ENCODE peak calls at places on chromosomes 13 and 19, in nine cellular contexts. One of them, this sample, is unnamed.
A peak's percentile ranks its signal among the peaks of the same experiment; 100 is the strongest.

GRCh38 chr19:41708481-41708880 is at the start of gene CEACAM5:
- DNase-seq in glutamatergic neuron: no peak
- DNase-seq in A549: no peak
- DNase-seq in RWPE1: no peak
- DNase-seq in left ventricle myocardium inferior: no peak
- DNase-seq in fibroblast of lung: no peak
- DNase-seq in sigmoid colon: no peak
- DNase-seq in mucosa of descending colon: peak; percentile 76
- DNase-seq in GM10248: no peak
- DNase-seq in this sample: no peak

GRCh38 chr19:34963531-34964406 is at the start of gene ZNF792:
- DNase-seq in A549: peak; percentile 59
- DNase-seq in GM10248: peak; percentile 84
- DNase-seq in sigmoid colon: peak; percentile 78
- DNase-seq in glutamatergic neuron: peak; percentile 83
- DNase-seq in left ventricle myocardium inferior: peak; percentile 69
- DNase-seq in RWPE1: peak; percentile 45
- DNase-seq in fibroblast of lung: peak; percentile 51
- DNase-seq in mucosa of descending colon: peak; percentile 79
- DNase-seq in this sample: peak; percentile 92

GRCh38 chr13:63463782-63464610 is 2048.3 kb upstream of the PCDH20 start:
- DNase-seq in left ventricle myocardium inferior: no peak
- DNase-seq in fibroblast of lung: no peak
- DNase-seq in A549: no peak
- DNase-seq in mucosa of descending colon: no peak
- DNase-seq in sigmoid colon: no peak
- DNase-seq in GM10248: peak; percentile 18
- DNase-seq in RWPE1: no peak
- DNase-seq in glutamatergic neuron: no peak
- DNase-seq in this sample: no peak

GRCh38 chr13:47478985-47479384 is 522.1 kb downstream of the SUCLA2 start:
- DNase-seq in GM10248: no peak
- DNase-seq in RWPE1: no peak
- DNase-seq in left ventricle myocardium inferior: peak; percentile 26
- DNase-seq in fibroblast of lung: no peak
- DNase-seq in mucosa of descending colon: no peak
- DNase-seq in glutamatergic neuron: no peak
- DNase-seq in sigmoid colon: no peak
- DNase-seq in A549: no peak
- DNase-seq in this sample: no peak

GRCh38 chr19:58544591-58545285 is 874 bp downstream of the TRIM28 start:
- DNase-seq in fibroblast of lung: peak; percentile 32
- DNase-seq in mucosa of descending colon: no peak
- DNase-seq in left ventricle myocardium inferior: no peak
- DNase-seq in GM10248: peak; percentile 90
- DNase-seq in A549: peak; percentile 40
- DNase-seq in RWPE1: peak; percentile 77
- DNase-seq in sigmoid colon: peak; percentile 69
- DNase-seq in glutamatergic neuron: peak; percentile 81
- DNase-seq in this sample: peak; percentile 83

GRCh38 chr19:42357290-42357689 is 31.9 kb downstream of the MEGF8 start:
- DNase-seq in mucosa of descending colon: no peak
- DNase-seq in A549: no peak
- DNase-seq in left ventricle myocardium inferior: no peak
- DNase-seq in fibroblast of lung: no peak
- DNase-seq in RWPE1: no peak
- DNase-seq in sigmoid colon: no peak
- DNase-seq in GM10248: no peak
- DNase-seq in glutamatergic neuron: no peak
- DNase-seq in this sample: no peak

GRCh38 chr13:112852808-112853207 is 116.2 kb upstream of the MCF2L start:
- DNase-seq in RWPE1: no peak
- DNase-seq in fibroblast of lung: no peak
- DNase-seq in sigmoid colon: peak; percentile 26
- DNase-seq in left ventricle myocardium inferior: no peak
- DNase-seq in GM10248: no peak
- DNase-seq in mucosa of descending colon: no peak
- DNase-seq in glutamatergic neuron: no peak
- DNase-seq in A549: no peak
- DNase-seq in this sample: no peak

GRCh38 chr19:12244370-12244769 is 50.3 kb downstream of the ZNF44 start:
- DNase-seq in RWPE1: no peak
- DNase-seq in GM10248: no peak
- DNase-seq in glutamatergic neuron: no peak
- DNase-seq in left ventricle myocardium inferior: no peak
- DNase-seq in sigmoid colon: no peak
- DNase-seq in mucosa of descending colon: no peak
- DNase-seq in fibroblast of lung: no peak
- DNase-seq in A549: no peak
- DNase-seq in this sample: no peak

GRCh38 chr13:68810660-68811059 is 1297.0 kb upstream of the ATXN8OS start:
- DNase-seq in GM10248: no peak
- DNase-seq in glutamatergic neuron: no peak
- DNase-seq in A549: peak; percentile 2
- DNase-seq in fibroblast of lung: no peak
- DNase-seq in sigmoid colon: no peak
- DNase-seq in mucosa of descending colon: no peak
- DNase-seq in RWPE1: no peak
- DNase-seq in left ventricle myocardium inferior: no peak
- DNase-seq in this sample: no peak

GRCh38 chr13:49627831-49628652 is at the start of gene ARL11:
- DNase-seq in sigmoid colon: peak; percentile 76
- DNase-seq in mucosa of descending colon: peak; percentile 79
- DNase-seq in A549: no peak
- DNase-seq in fibroblast of lung: no peak
- DNase-seq in glutamatergic neuron: peak; percentile 62
- DNase-seq in left ventricle myocardium inferior: peak; percentile 64
- DNase-seq in GM10248: peak; percentile 90
- DNase-seq in RWPE1: peak; percentile 8
- DNase-seq in this sample: no peak

GRCh38 chr19:55452381-55453325 is 8.8 kb downstream of the ISOC2 start:
- DNase-seq in GM10248: no peak
- DNase-seq in left ventricle myocardium inferior: peak; percentile 66
- DNase-seq in mucosa of descending colon: peak; percentile 71
- DNase-seq in glutamatergic neuron: peak; percentile 86
- DNase-seq in fibroblast of lung: peak; percentile 73
- DNase-seq in A549: peak; percentile 80
- DNase-seq in RWPE1: peak; percentile 73
- DNase-seq in sigmoid colon: peak; percentile 88
- DNase-seq in this sample: no peak

GRCh38 chr19:13172335-13173128 is 22.3 kb downstream of the IER2 start:
- DNase-seq in GM10248: peak; percentile 26
- DNase-seq in mucosa of descending colon: peak; percentile 84
- DNase-seq in sigmoid colon: peak; percentile 89
- DNase-seq in glutamatergic neuron: no peak
- DNase-seq in A549: peak; percentile 91
- DNase-seq in left ventricle myocardium inferior: peak; percentile 77
- DNase-seq in RWPE1: peak; percentile 82
- DNase-seq in fibroblast of lung: peak; percentile 87
- DNase-seq in this sample: no peak

GRCh38 chr13:44404261-44405139 is 30.9 kb downstream of the SERP2 start:
- DNase-seq in RWPE1: no peak
- DNase-seq in A549: no peak
- DNase-seq in GM10248: no peak
- DNase-seq in fibroblast of lung: no peak
- DNase-seq in sigmoid colon: peak; percentile 29
- DNase-seq in glutamatergic neuron: no peak
- DNase-seq in mucosa of descending colon: peak; percentile 59
- DNase-seq in left ventricle myocardium inferior: no peak
- DNase-seq in this sample: no peak

GRCh38 chr13:107867701-107868661 is 347.4 kb downstream of the LIG4 start:
- DNase-seq in left ventricle myocardium inferior: no peak
- DNase-seq in mucosa of descending colon: no peak
- DNase-seq in RWPE1: no peak
- DNase-seq in glutamatergic neuron: peak; percentile 86
- DNase-seq in A549: peak; percentile 15
- DNase-seq in fibroblast of lung: peak; percentile 52
- DNase-seq in sigmoid colon: no peak
- DNase-seq in GM10248: no peak
- DNase-seq in this sample: peak; percentile 87

GRCh38 chr19:8361921-8362793 is 1.8 kb upstream of the ANGPTL4 start:
- DNase-seq in RWPE1: peak; percentile 94
- DNase-seq in A549: peak; percentile 97
- DNase-seq in glutamatergic neuron: no peak
- DNase-seq in GM10248: no peak
- DNase-seq in fibroblast of lung: peak; percentile 96
- DNase-seq in sigmoid colon: peak; percentile 99
- DNase-seq in left ventricle myocardium inferior: peak; percentile 93
- DNase-seq in mucosa of descending colon: peak; percentile 89
- DNase-seq in this sample: no peak

GRCh38 chr13:34748078-34748477 is 194.0 kb upstream of the NBEA start:
- DNase-seq in mucosa of descending colon: no peak
- DNase-seq in left ventricle myocardium inferior: peak; percentile 21
- DNase-seq in fibroblast of lung: peak; percentile 92
- DNase-seq in RWPE1: no peak
- DNase-seq in A549: no peak
- DNase-seq in GM10248: no peak
- DNase-seq in glutamatergic neuron: no peak
- DNase-seq in sigmoid colon: no peak
- DNase-seq in this sample: no peak

GRCh38 chr13:55566779-55567178 is 1573.9 kb upstream of the PRR20A start:
- DNase-seq in left ventricle myocardium inferior: no peak
- DNase-seq in glutamatergic neuron: no peak
- DNase-seq in GM10248: no peak
- DNase-seq in fibroblast of lung: no peak
- DNase-seq in sigmoid colon: no peak
- DNase-seq in mucosa of descending colon: no peak
- DNase-seq in RWPE1: no peak
- DNase-seq in A549: no peak
- DNase-seq in this sample: no peak

GRCh38 chr19:49976496-49976895 is 15.5 kb upstream of the SIGLEC11 start:
- DNase-seq in mucosa of descending colon: peak; percentile 7
- DNase-seq in left ventricle myocardium inferior: no peak
- DNase-seq in fibroblast of lung: no peak
- DNase-seq in sigmoid colon: no peak
- DNase-seq in RWPE1: no peak
- DNase-seq in glutamatergic neuron: no peak
- DNase-seq in A549: no peak
- DNase-seq in GM10248: no peak
- DNase-seq in this sample: no peak

GRCh38 chr13:35475131-35475959 is 1.1 kb downstream of the MAB21L1 start:
- DNase-seq in A549: no peak
- DNase-seq in mucosa of descending colon: peak; percentile 32
- DNase-seq in sigmoid colon: peak; percentile 61
- DNase-seq in left ventricle myocardium inferior: no peak
- DNase-seq in RWPE1: no peak
- DNase-seq in glutamatergic neuron: peak; percentile 56
- DNase-seq in fibroblast of lung: peak; percentile 47
- DNase-seq in GM10248: no peak
- DNase-seq in this sample: peak; percentile 78

GRCh38 chr13:67075239-67075638 is 154.9 kb downstream of the PCDH9 start:
- DNase-seq in A549: peak; percentile 50
- DNase-seq in glutamatergic neuron: no peak
- DNase-seq in RWPE1: peak; percentile 1
- DNase-seq in fibroblast of lung: no peak
- DNase-seq in mucosa of descending colon: no peak
- DNase-seq in left ventricle myocardium inferior: no peak
- DNase-seq in sigmoid colon: no peak
- DNase-seq in GM10248: no peak
- DNase-seq in this sample: no peak

GRCh38 chr13:87999791-88000190 is 328.6 kb downstream of the SLITRK5 start:
- DNase-seq in glutamatergic neuron: no peak
- DNase-seq in GM10248: no peak
- DNase-seq in sigmoid colon: no peak
- DNase-seq in left ventricle myocardium inferior: no peak
- DNase-seq in mucosa of descending colon: no peak
- DNase-seq in A549: no peak
- DNase-seq in fibroblast of lung: no peak
- DNase-seq in RWPE1: no peak
- DNase-seq in this sample: no peak
- TF ChIP-seq CTCF in glutamatergic neuron: no peak
- TF ChIP-seq CTCF in GM10248: no peak
- TF ChIP-seq CTCF in sigmoid colon: no peak
- TF ChIP-seq CTCF in left ventricle myocardium inferior: no peak
- TF ChIP-seq CTCF in mucosa of descending colon: no peak
- TF ChIP-seq CTCF in A549: no peak
- TF ChIP-seq CTCF in fibroblast of lung: no peak
- TF ChIP-seq CTCF in RWPE1: no peak
- TF ChIP-seq CTCF in this sample: peak; percentile 58

GRCh38 chr19:23440791-23441190 is 45.5 kb upstream of the ZNF91 start:
- DNase-seq in GM10248: no peak
- DNase-seq in glutamatergic neuron: peak; percentile 29
- DNase-seq in mucosa of descending colon: no peak
- DNase-seq in sigmoid colon: no peak
- DNase-seq in left ventricle myocardium inferior: no peak
- DNase-seq in A549: peak; percentile 36
- DNase-seq in RWPE1: no peak
- DNase-seq in fibroblast of lung: no peak
- DNase-seq in this sample: no peak
- TF ChIP-seq CTCF in GM10248: no peak
- TF ChIP-seq CTCF in glutamatergic neuron: peak; percentile 44
- TF ChIP-seq CTCF in mucosa of descending colon: no peak
- TF ChIP-seq CTCF in sigmoid colon: no peak
- TF ChIP-seq CTCF in left ventricle myocardium inferior: peak; percentile 48
- TF ChIP-seq CTCF in A549: no peak
- TF ChIP-seq CTCF in RWPE1: peak; percentile 32
- TF ChIP-seq CTCF in fibroblast of lung: peak; percentile 26
- TF ChIP-seq CTCF in this sample: peak; percentile 44

DNA sequence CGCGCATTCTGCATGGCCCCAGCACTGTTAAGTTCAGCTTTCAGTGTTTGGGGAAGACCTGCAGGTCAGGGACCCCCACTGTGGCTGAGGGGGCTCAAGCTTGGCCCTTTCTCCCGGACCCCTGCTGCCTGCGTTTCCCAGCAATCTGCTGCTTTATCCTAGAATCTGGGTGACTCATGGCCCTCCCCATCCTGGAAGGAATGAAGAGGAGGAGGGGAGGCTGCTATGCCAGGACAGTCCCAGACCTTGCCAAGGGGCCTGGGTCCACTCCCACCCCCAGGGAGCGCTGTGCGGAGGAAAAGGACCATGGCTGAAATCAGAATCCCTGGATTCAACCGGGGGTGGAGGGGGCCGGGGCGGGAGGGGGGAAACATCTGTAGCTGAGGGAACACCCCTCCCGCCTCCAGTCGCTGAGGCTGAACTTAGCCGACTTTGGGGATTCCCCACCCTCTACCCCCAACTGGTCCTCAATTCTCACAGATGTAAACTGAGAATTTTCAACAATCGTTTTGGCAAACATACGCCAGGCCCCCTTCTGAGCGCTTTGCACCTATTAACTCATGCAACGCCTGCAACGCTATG is 20.6 kb downstream of the ZNF114 start:
- DNase-seq in left ventricle myocardium inferior: no peak
- DNase-seq in fibroblast of lung: peak; percentile 78
- DNase-seq in A549: peak; percentile 35
- DNase-seq in sigmoid colon: no peak
- DNase-seq in glutamatergic neuron: peak; percentile 32
- DNase-seq in mucosa of descending colon: no peak
- DNase-seq in RWPE1: peak; percentile 55
- DNase-seq in GM10248: no peak
- DNase-seq in this sample: no peak
- TF ChIP-seq CTCF in left ventricle myocardium inferior: no peak
- TF ChIP-seq CTCF in fibroblast of lung: peak; percentile 26
- TF ChIP-seq CTCF in A549: no peak
- TF ChIP-seq CTCF in sigmoid colon: no peak
- TF ChIP-seq CTCF in glutamatergic neuron: no peak
- TF ChIP-seq CTCF in mucosa of descending colon: no peak
- TF ChIP-seq CTCF in RWPE1: no peak
- TF ChIP-seq CTCF in GM10248: no peak
- TF ChIP-seq CTCF in this sample: peak; percentile 38

GRCh38 chr19:2199215-2199614 is 35.5 kb downstream of the DOT1L start:
- DNase-seq in mucosa of descending colon: no peak
- DNase-seq in sigmoid colon: no peak
- DNase-seq in RWPE1: no peak
- DNase-seq in A549: peak; percentile 23
- DNase-seq in glutamatergic neuron: peak; percentile 60
- DNase-seq in left ventricle myocardium inferior: no peak
- DNase-seq in fibroblast of lung: no peak
- DNase-seq in GM10248: no peak
- DNase-seq in this sample: no peak
- TF ChIP-seq CTCF in mucosa of descending colon: no peak
- TF ChIP-seq CTCF in sigmoid colon: no peak
- TF ChIP-seq CTCF in RWPE1: no peak
- TF ChIP-seq CTCF in A549: no peak
- TF ChIP-seq CTCF in glutamatergic neuron: peak; percentile 65
- TF ChIP-seq CTCF in left ventricle myocardium inferior: peak; percentile 49
- TF ChIP-seq CTCF in fibroblast of lung: no peak
- TF ChIP-seq CTCF in GM10248: peak; percentile 32
- TF ChIP-seq CTCF in this sample: peak; percentile 66

This sample was measured in chondrocyte.